ENCODE peak calls at places on chromosomes 13 and 19, in eight cellular contexts. C, F, Z, U, P, O, K and L are unnamed samples.

GRCh38 chr19:45569619-45570421 is 14.8 kb downstream of the OPA3 start:
- DNase-seq in C (no peak), U (peak; percentile 71), Z (no peak), O (peak; percentile 93), F (peak; percentile 67), P (peak; percentile 56), K (peak; percentile 69), L (no peak)

GRCh38 chr19:3146677-3147100 is 10.9 kb downstream of the GNA15 start:
- DNase-seq in K (peak; percentile 51), U (peak; percentile 38), F (peak; percentile 77), C (no peak), O (peak; percentile 69), Z (no peak), P (peak; percentile 20), L (no peak)

GRCh38 chr13:37175996-37176395 is 70.5 kb upstream of the CSNK1A1L start:
- DNase-seq in P (no peak), K (no peak), U (no peak), Z (no peak), F (no peak), O (no peak), C (no peak), L (no peak)

GRCh38 chr13:44932171-44932849 is 57.0 kb downstream of the NUFIP1 start:
- DNase-seq in O (no peak), C (no peak), F (no peak), K (no peak), U (no peak), P (peak; percentile 55), Z (no peak), L (no peak)

GRCh38 chr19:55679343-55680257 is 4.6 kb downstream of the EPN1 start:
- DNase-seq in K (peak; percentile 5), O (no peak), C (no peak), P (peak; percentile 92), F (peak; percentile 43), U (no peak), Z (no peak), L (no peak)

GRCh38 chr19:12126707-12127106 is 13.4 kb downstream of the ZNF20 start:
- DNase-seq in P (no peak), Z (no peak), K (peak; percentile 18), F (no peak), U (peak; percentile 41), C (no peak), O (peak; percentile 54), L (no peak)

GRCh38 chr13:34731486-34731885 is 210.6 kb upstream of the NBEA start:
- DNase-seq in Z (no peak), C (no peak), U (no peak), K (no peak), P (no peak), O (no peak), F (no peak), L (no peak)

GRCh38 chr19:30920238-30920637 is 429.0 kb downstream of the TSHZ3 start:
- DNase-seq in U (no peak), O (no peak), Z (no peak), P (no peak), F (no peak), K (no peak), C (no peak), L (no peak)

GRCh38 chr13:32153056-32153455 is 121.5 kb downstream of the FRY start:
- DNase-seq in C (peak; percentile 57), P (peak; percentile 71), K (no peak), Z (no peak), U (no peak), O (no peak), F (no peak), L (no peak)

GRCh38 chr13:36919833-36920611 is at the start of gene SMAD9:
- DNase-seq in F (peak; percentile 85), K (peak; percentile 91), U (peak; percentile 73), C (no peak), Z (peak; percentile 87), O (peak; percentile 61), P (peak; percentile 48), L (no peak)

GRCh38 chr19:52170863-52171320 is 529 bp downstream of the ZNF836 start:
- DNase-seq in U (no peak), P (no peak), F (peak; percentile 54), Z (peak; percentile 66), O (no peak), K (peak; percentile 23), C (no peak), L (no peak)

GRCh38 chr13:42807866-42808265 is 26.5 kb downstream of the FAM216B start:
- DNase-seq in F (no peak), K (no peak), P (peak; percentile 78), C (no peak), O (no peak), Z (no peak), U (no peak), L (no peak)

GRCh38 chr19:1251503-1252220 is 3.3 kb downstream of the MIDN start:
- DNase-seq in K (peak; percentile 66), F (no peak), P (no peak), C (no peak), U (peak; percentile 71), Z (peak; percentile 89), O (peak; percentile 92), L (no peak)

GRCh38 chr19:45852941-45853340 is 10.0 kb downstream of the SYMPK start:
- DNase-seq in F (peak; percentile 91), U (no peak), P (no peak), Z (no peak), C (no peak), O (no peak), K (no peak), L (no peak)

GRCh38 chr13:48775804-48776203 is 122.1 kb downstream of the CYSLTR2 start:
- DNase-seq in P (peak; percentile 67), Z (no peak), K (no peak), C (peak; percentile 92), O (no peak), F (no peak), U (no peak), L (no peak)

GRCh38 chr19:45729774-45730388 is 815 bp downstream of the FBXO46 start:
- DNase-seq in Z (no peak), U (no peak), K (no peak), C (no peak), F (no peak), O (no peak), P (no peak), L (no peak)

GRCh38 chr19:8648240-8648639 is 17.8 kb downstream of the NFILZ start:
- DNase-seq in P (no peak), O (no peak), C (no peak), U (no peak), K (no peak), Z (no peak), F (no peak), L (no peak)

GRCh38 chr13:102817241-102817640 is 18.3 kb downstream of the BIVM start:
- DNase-seq in Z (no peak), F (no peak), C (no peak), U (no peak), O (no peak), K (no peak), P (no peak), L (no peak)

GRCh38 chr19:49538643-49539042 is 10.8 kb downstream of the RCN3 start:
- DNase-seq in U (no peak), O (no peak), F (no peak), Z (no peak), K (no peak), P (no peak), C (no peak), L (no peak)

DNA sequence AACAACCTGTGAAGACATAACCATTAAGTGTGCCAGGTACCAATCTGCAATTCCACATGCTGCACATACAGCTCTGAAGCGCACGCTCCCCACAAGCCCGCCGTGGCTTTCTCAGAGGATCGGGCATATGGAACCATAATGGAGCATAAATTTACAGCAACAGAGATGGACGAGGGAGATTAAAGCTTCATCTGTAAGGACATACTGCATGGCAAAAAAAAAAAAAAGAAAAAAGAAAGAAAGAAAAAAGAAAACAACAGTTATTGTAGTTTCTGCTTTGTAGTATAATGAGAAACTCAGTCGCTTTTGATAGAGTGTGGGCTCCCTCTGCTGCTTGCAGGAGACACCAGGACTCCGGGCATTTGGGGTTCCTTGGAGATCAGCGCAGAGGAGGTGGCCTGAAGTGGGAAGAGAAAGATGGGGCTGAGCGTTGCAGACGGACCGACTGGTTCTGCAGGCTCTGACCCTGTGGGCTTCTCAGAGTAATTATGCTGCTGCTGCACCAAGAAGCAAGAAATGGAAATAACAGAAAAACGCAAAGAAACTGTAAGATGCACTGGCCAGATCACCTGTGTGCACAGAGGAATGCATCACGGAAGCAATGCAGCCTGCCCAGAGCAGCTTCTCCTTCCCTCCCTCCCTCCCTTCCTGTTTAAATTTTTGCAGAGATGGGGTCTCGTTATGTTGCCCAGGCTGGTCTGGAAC is 10.8 kb upstream of the PDCD5 start:
- DNase-seq in C (peak; percentile 30), O (peak; percentile 71), K (peak; percentile 72), P (peak; percentile 68), F (no peak), U (peak; percentile 42), Z (no peak), L (peak; percentile 28)
- TF ChIP-seq CTCF in C (peak; percentile 80), O (peak; percentile 70), K (peak; percentile 87), P (peak; percentile 88), F (peak; percentile 57), U (peak; percentile 74), Z (peak; percentile 28), L (peak; percentile 83)

GRCh38 chr13:113448885-113449692 is 4.2 kb downstream of the ADPRHL1 start:
- DNase-seq in C (peak; percentile 74), O (peak; percentile 89), Z (peak; percentile 55), K (no peak), F (peak; percentile 75), P (peak; percentile 93), U (peak; percentile 100), L (peak; percentile 93)

GRCh38 chr13:113451951-113452421 is 1.3 kb downstream of the ADPRHL1 start:
- DNase-seq in C (no peak), K (no peak), Z (no peak), F (no peak), P (no peak), U (no peak), O (no peak), L (no peak)

GRCh38 chr13:113448545-113448884 is 4.8 kb downstream of the ADPRHL1 start:
- DNase-seq in Z (peak; percentile 44), F (no peak), U (peak; percentile 51), P (peak; percentile 23), C (no peak), O (no peak), K (no peak), L (peak; percentile 37)

GRCh38 chr13:113447596-113447995 is 5.7 kb downstream of the ADPRHL1 start:
- DNase-seq in F (no peak), P (no peak), Z (peak; percentile 35), C (no peak), U (no peak), O (peak; percentile 6), K (no peak), L (no peak)

GRCh38 chr13:113449693-113450347 is 3.5 kb downstream of the ADPRHL1 start:
- DNase-seq in P (no peak), Z (peak; percentile 28), U (no peak), O (no peak), F (no peak), C (no peak), K (no peak), L (no peak)
- H3K4me3 ChIP-seq in P (peak overlapping the region; percentile 71), Z (no peak overlapping the region), U (peak overlapping the region; percentile 93), O (no peak overlapping the region), F (peak overlapping the region; percentile 50), C (peak overlapping the region; percentile 46), K (no peak overlapping the region), L (peak overlapping the region; percentile 62)

GRCh38 chr19:28634031-28634328 is 579.0 kb downstream of the UQCRFS1 start:
- DNase-seq in F (no peak), O (no peak), P (no peak), Z (no peak), K (no peak), C (no peak), U (no peak), L (no peak)
- TF ChIP-seq CTCF in F (no peak), O (no peak), P (no peak), Z (no peak), K (no peak), C (no peak), U (peak; percentile 1), L (no peak)

GRCh38 chr13:108270442-108270841 is 924 bp downstream of the TNFSF13B start:
- DNase-seq in Z (no peak), P (no peak), F (no peak), C (no peak), U (no peak), K (no peak), O (no peak), L (no peak)
- H3K4me3 ChIP-seq in Z (peak overlapping the region; percentile 41), P (no peak overlapping the region), F (peak overlapping the region; percentile 55), C (no peak overlapping the region), U (peak overlapping the region; percentile 41), K (no peak overlapping the region), O (peak overlapping the region; percentile 39), L (no peak overlapping the region)